ENCODE peak calls at places on chromosomes 2 and 18, in eight cellular contexts. One of them, this sample, is unnamed.

GRCh38 chr2:39938035-39938835 is 159.2 kb upstream of the THUMPD2 start:
- DNase-seq in body of pancreas: no peak
- DNase-seq in Calu3: no peak
- DNase-seq in CD8-positive, alpha-beta T cell: no peak
- DNase-seq in choroid plexus epithelial cell: peak
- DNase-seq in Right ventricle myocardium inferior: no peak
- DNase-seq in midbrain: no peak
- DNase-seq in lower leg skin: no peak
- DNase-seq in this sample: no peak

GRCh38 chr18:76364282-76365259 is 130.5 kb downstream of the ZNF516 start:
- DNase-seq in midbrain: no peak
- DNase-seq in Calu3: no peak
- DNase-seq in CD8-positive, alpha-beta T cell: no peak
- DNase-seq in lower leg skin: no peak
- DNase-seq in body of pancreas: no peak
- DNase-seq in choroid plexus epithelial cell: no peak
- DNase-seq in Right ventricle myocardium inferior: no peak
- DNase-seq in this sample: no peak

GRCh38 chr2:62814132-62814531 is 108.6 kb downstream of the EHBP1 start:
- DNase-seq in lower leg skin: no peak
- DNase-seq in choroid plexus epithelial cell: peak
- DNase-seq in body of pancreas: no peak
- DNase-seq in midbrain: no peak
- DNase-seq in Right ventricle myocardium inferior: no peak
- DNase-seq in Calu3: no peak
- DNase-seq in CD8-positive, alpha-beta T cell: no peak
- DNase-seq in this sample: no peak

GRCh38 chr2:216446343-216446742 is 34.1 kb downstream of the SMARCAL1 start:
- DNase-seq in lower leg skin: no peak
- DNase-seq in body of pancreas: no peak
- DNase-seq in choroid plexus epithelial cell: no peak
- DNase-seq in Right ventricle myocardium inferior: no peak
- DNase-seq in Calu3: no peak
- DNase-seq in CD8-positive, alpha-beta T cell: no peak
- DNase-seq in midbrain: no peak
- DNase-seq in this sample: no peak

GRCh38 chr2:156057647-156058046 is 274.9 kb downstream of the NR4A2 start:
- DNase-seq in Right ventricle myocardium inferior: no peak
- DNase-seq in Calu3: no peak
- DNase-seq in midbrain: no peak
- DNase-seq in choroid plexus epithelial cell: no peak
- DNase-seq in CD8-positive, alpha-beta T cell: no peak
- DNase-seq in body of pancreas: no peak
- DNase-seq in lower leg skin: no peak
- DNase-seq in this sample: no peak

GRCh38 chr2:239801404-239802100 is 223.6 kb downstream of the NDUFA10 start:
- DNase-seq in lower leg skin: peak
- DNase-seq in midbrain: no peak
- DNase-seq in body of pancreas: peak
- DNase-seq in Right ventricle myocardium inferior: no peak
- DNase-seq in Calu3: no peak
- DNase-seq in CD8-positive, alpha-beta T cell: no peak
- DNase-seq in choroid plexus epithelial cell: no peak
- DNase-seq in this sample: no peak

GRCh38 chr18:69067048-69067447 is 269.2 kb downstream of the CCDC102B start:
- DNase-seq in Calu3: no peak
- DNase-seq in choroid plexus epithelial cell: no peak
- DNase-seq in lower leg skin: no peak
- DNase-seq in Right ventricle myocardium inferior: no peak
- DNase-seq in midbrain: no peak
- DNase-seq in CD8-positive, alpha-beta T cell: no peak
- DNase-seq in body of pancreas: no peak
- DNase-seq in this sample: no peak

GRCh38 chr18:8121942-8122480 is 487.2 kb upstream of the RAB12 start:
- DNase-seq in lower leg skin: no peak
- DNase-seq in Right ventricle myocardium inferior: no peak
- DNase-seq in midbrain: no peak
- DNase-seq in body of pancreas: no peak
- DNase-seq in CD8-positive, alpha-beta T cell: no peak
- DNase-seq in Calu3: no peak
- DNase-seq in choroid plexus epithelial cell: peak
- DNase-seq in this sample: no peak

GRCh38 chr2:127094509-127095366 is 12.2 kb downstream of the BIN1 start:
- DNase-seq in body of pancreas: peak
- DNase-seq in CD8-positive, alpha-beta T cell: no peak
- DNase-seq in lower leg skin: peak
- DNase-seq in Right ventricle myocardium inferior: peak
- DNase-seq in Calu3: peak
- DNase-seq in choroid plexus epithelial cell: no peak
- DNase-seq in midbrain: peak
- DNase-seq in this sample: peak

GRCh38 chr2:97728091-97728596 is 14.8 kb downstream of the ZAP70 start:
- DNase-seq in CD8-positive, alpha-beta T cell: peak
- DNase-seq in midbrain: no peak
- DNase-seq in lower leg skin: no peak
- DNase-seq in body of pancreas: no peak
- DNase-seq in choroid plexus epithelial cell: no peak
- DNase-seq in Calu3: peak
- DNase-seq in Right ventricle myocardium inferior: peak
- DNase-seq in this sample: no peak

GRCh38 chr2:160270571-160271113 is 70.6 kb upstream of the ITGB6 start:
- DNase-seq in Right ventricle myocardium inferior: peak
- DNase-seq in lower leg skin: no peak
- DNase-seq in midbrain: no peak
- DNase-seq in CD8-positive, alpha-beta T cell: no peak
- DNase-seq in Calu3: peak
- DNase-seq in body of pancreas: no peak
- DNase-seq in choroid plexus epithelial cell: no peak
- DNase-seq in this sample: no peak

GRCh38 chr2:1631292-1632005 is 112.9 kb downstream of the PXDN start:
- DNase-seq in Calu3: no peak
- DNase-seq in body of pancreas: no peak
- DNase-seq in choroid plexus epithelial cell: no peak
- DNase-seq in lower leg skin: peak
- DNase-seq in CD8-positive, alpha-beta T cell: no peak
- DNase-seq in midbrain: no peak
- DNase-seq in Right ventricle myocardium inferior: no peak
- DNase-seq in this sample: peak

GRCh38 chr2:57908736-57909161 is 137.9 kb upstream of the VRK2 start:
- DNase-seq in Right ventricle myocardium inferior: no peak
- DNase-seq in choroid plexus epithelial cell: no peak
- DNase-seq in lower leg skin: no peak
- DNase-seq in body of pancreas: no peak
- DNase-seq in CD8-positive, alpha-beta T cell: no peak
- DNase-seq in midbrain: peak
- DNase-seq in Calu3: no peak
- DNase-seq in this sample: no peak

GRCh38 chr2:105376789-105377231 is 22.0 kb downstream of the FHL2 start:
- DNase-seq in body of pancreas: no peak
- DNase-seq in choroid plexus epithelial cell: peak
- DNase-seq in Right ventricle myocardium inferior: no peak
- DNase-seq in lower leg skin: peak
- DNase-seq in CD8-positive, alpha-beta T cell: no peak
- DNase-seq in midbrain: no peak
- DNase-seq in Calu3: no peak
- DNase-seq in this sample: no peak

GRCh38 chr2:105358593-105358992 is 21.3 kb downstream of the C2orf49 start:
- DNase-seq in lower leg skin: no peak
- DNase-seq in Calu3: no peak
- DNase-seq in choroid plexus epithelial cell: peak
- DNase-seq in CD8-positive, alpha-beta T cell: no peak
- DNase-seq in body of pancreas: no peak
- DNase-seq in Right ventricle myocardium inferior: no peak
- DNase-seq in midbrain: no peak
- DNase-seq in this sample: no peak

GRCh38 chr2:39913648-39914456 is 134.8 kb upstream of the THUMPD2 start:
- DNase-seq in midbrain: peak
- DNase-seq in body of pancreas: no peak
- DNase-seq in choroid plexus epithelial cell: peak
- DNase-seq in lower leg skin: no peak
- DNase-seq in Right ventricle myocardium inferior: no peak
- DNase-seq in Calu3: peak
- DNase-seq in CD8-positive, alpha-beta T cell: no peak
- DNase-seq in this sample: no peak

GRCh38 chr2:162490052-162490717 is 146.3 kb downstream of the GCA start:
- DNase-seq in Right ventricle myocardium inferior: no peak
- DNase-seq in midbrain: no peak
- DNase-seq in Calu3: no peak
- DNase-seq in choroid plexus epithelial cell: peak
- DNase-seq in body of pancreas: no peak
- DNase-seq in lower leg skin: no peak
- DNase-seq in CD8-positive, alpha-beta T cell: no peak
- DNase-seq in this sample: no peak

GRCh38 chr2:47249427-47249826 is 94.3 kb upstream of the STPG4 start:
- DNase-seq in CD8-positive, alpha-beta T cell: no peak
- DNase-seq in Calu3: no peak
- DNase-seq in body of pancreas: no peak
- DNase-seq in midbrain: no peak
- DNase-seq in Right ventricle myocardium inferior: no peak
- DNase-seq in choroid plexus epithelial cell: peak
- DNase-seq in lower leg skin: no peak
- DNase-seq in this sample: no peak

GRCh38 chr2:101003278-101003775 is 1.2 kb downstream of the RPL31 start:
- DNase-seq in CD8-positive, alpha-beta T cell: no peak
- DNase-seq in lower leg skin: peak
- DNase-seq in midbrain: no peak
- DNase-seq in Calu3: no peak
- DNase-seq in choroid plexus epithelial cell: peak
- DNase-seq in body of pancreas: no peak
- DNase-seq in Right ventricle myocardium inferior: no peak
- DNase-seq in this sample: no peak

GRCh38 chr18:46364048-46364447 is 259.9 kb downstream of the HAUS1 start:
- DNase-seq in Calu3: no peak
- DNase-seq in midbrain: no peak
- DNase-seq in lower leg skin: no peak
- DNase-seq in Right ventricle myocardium inferior: no peak
- DNase-seq in CD8-positive, alpha-beta T cell: no peak
- DNase-seq in body of pancreas: no peak
- DNase-seq in choroid plexus epithelial cell: no peak
- DNase-seq in this sample: no peak

GRCh38 chr2:133878326-133878725 is 310.1 kb upstream of the NCKAP5 start:
- DNase-seq in body of pancreas: no peak
- DNase-seq in CD8-positive, alpha-beta T cell: no peak
- DNase-seq in Right ventricle myocardium inferior: no peak
- DNase-seq in Calu3: no peak
- DNase-seq in lower leg skin: no peak
- DNase-seq in choroid plexus epithelial cell: no peak
- DNase-seq in midbrain: no peak
- DNase-seq in this sample: no peak

GRCh38 chr2:84925724-84926376 is 20.4 kb downstream of the TMSB10 start:
- DNase-seq in Right ventricle myocardium inferior: peak
- DNase-seq in choroid plexus epithelial cell: peak
- DNase-seq in body of pancreas: peak
- DNase-seq in midbrain: peak
- DNase-seq in lower leg skin: peak
- DNase-seq in Calu3: peak
- DNase-seq in CD8-positive, alpha-beta T cell: peak
- DNase-seq in this sample: peak

GRCh38 chr18:44938396-44939036 is 257.8 kb downstream of the SETBP1 start:
- DNase-seq in lower leg skin: no peak
- DNase-seq in choroid plexus epithelial cell: no peak
- DNase-seq in body of pancreas: no peak
- DNase-seq in Calu3: peak
- DNase-seq in CD8-positive, alpha-beta T cell: no peak
- DNase-seq in Right ventricle myocardium inferior: no peak
- DNase-seq in midbrain: no peak
- DNase-seq in this sample: peak

GRCh38 chr2:209512951-209513350 is 89.1 kb downstream of the MAP2 start:
- DNase-seq in lower leg skin: no peak
- DNase-seq in midbrain: no peak
- DNase-seq in body of pancreas: no peak
- DNase-seq in Right ventricle myocardium inferior: no peak
- DNase-seq in choroid plexus epithelial cell: no peak
- DNase-seq in Calu3: no peak
- DNase-seq in CD8-positive, alpha-beta T cell: no peak
- DNase-seq in this sample: no peak

GRCh38 chr2:52919668-52920067 is 847.9 kb upstream of the CHAC2 start:
- DNase-seq in CD8-positive, alpha-beta T cell: no peak
- DNase-seq in Calu3: no peak
- DNase-seq in choroid plexus epithelial cell: peak
- DNase-seq in Right ventricle myocardium inferior: no peak
- DNase-seq in midbrain: no peak
- DNase-seq in lower leg skin: no peak
- DNase-seq in body of pancreas: no peak
- DNase-seq in this sample: no peak

GRCh38 chr2:45119855-45120254 is 110.6 kb upstream of the SIX2 start:
- DNase-seq in Right ventricle myocardium inferior: no peak
- DNase-seq in Calu3: peak
- DNase-seq in choroid plexus epithelial cell: peak
- DNase-seq in body of pancreas: no peak
- DNase-seq in CD8-positive, alpha-beta T cell: no peak
- DNase-seq in midbrain: no peak
- DNase-seq in lower leg skin: no peak
- DNase-seq in this sample: no peak

GRCh38 chr2:14543284-14543683 is 89.2 kb upstream of the LRATD1 start:
- DNase-seq in CD8-positive, alpha-beta T cell: no peak
- DNase-seq in body of pancreas: no peak
- DNase-seq in choroid plexus epithelial cell: peak
- DNase-seq in lower leg skin: no peak
- DNase-seq in Right ventricle myocardium inferior: no peak
- DNase-seq in midbrain: no peak
- DNase-seq in Calu3: no peak
- DNase-seq in this sample: no peak

GRCh38 chr2:177666408-177666807 is 273.8 kb downstream of the AGPS start:
- DNase-seq in midbrain: no peak
- DNase-seq in Right ventricle myocardium inferior: no peak
- DNase-seq in choroid plexus epithelial cell: peak
- DNase-seq in Calu3: no peak
- DNase-seq in lower leg skin: no peak
- DNase-seq in CD8-positive, alpha-beta T cell: no peak
- DNase-seq in body of pancreas: no peak
- DNase-seq in this sample: no peak

GRCh38 chr2:99725810-99726209 is 236.0 kb upstream of the REV1 start:
- DNase-seq in lower leg skin: no peak
- DNase-seq in choroid plexus epithelial cell: peak
- DNase-seq in Calu3: no peak
- DNase-seq in Right ventricle myocardium inferior: no peak
- DNase-seq in CD8-positive, alpha-beta T cell: no peak
- DNase-seq in body of pancreas: no peak
- DNase-seq in midbrain: no peak
- DNase-seq in this sample: no peak

GRCh38 chr18:9147440-9148238 is 11.1 kb downstream of the ANKRD12 start:
- DNase-seq in Calu3: peak
- DNase-seq in CD8-positive, alpha-beta T cell: peak
- DNase-seq in body of pancreas: no peak
- DNase-seq in midbrain: peak
- DNase-seq in lower leg skin: no peak
- DNase-seq in Right ventricle myocardium inferior: no peak
- DNase-seq in choroid plexus epithelial cell: peak
- DNase-seq in this sample: peak

GRCh38 chr2:73766349-73766748 is 13.6 kb downstream of the DUSP11 start:
- DNase-seq in lower leg skin: no peak
- DNase-seq in Calu3: no peak
- DNase-seq in Right ventricle myocardium inferior: no peak
- DNase-seq in midbrain: no peak
- DNase-seq in CD8-positive, alpha-beta T cell: no peak
- DNase-seq in body of pancreas: no peak
- DNase-seq in choroid plexus epithelial cell: no peak
- DNase-seq in this sample: no peak

GRCh38 chr18:76348267-76349066 is 146.6 kb downstream of the ZNF516 start:
- DNase-seq in midbrain: no peak
- DNase-seq in Right ventricle myocardium inferior: no peak
- DNase-seq in body of pancreas: peak
- DNase-seq in Calu3: no peak
- DNase-seq in choroid plexus epithelial cell: no peak
- DNase-seq in lower leg skin: peak
- DNase-seq in CD8-positive, alpha-beta T cell: no peak
- DNase-seq in this sample: no peak

GRCh38 chr2:134020608-134021007 is 233.3 kb upstream of the MGAT5 start:
- DNase-seq in CD8-positive, alpha-beta T cell: no peak
- DNase-seq in midbrain: no peak
- DNase-seq in Right ventricle myocardium inferior: no peak
- DNase-seq in lower leg skin: no peak
- DNase-seq in choroid plexus epithelial cell: no peak
- DNase-seq in body of pancreas: no peak
- DNase-seq in Calu3: no peak
- DNase-seq in this sample: no peak

GRCh38 chr2:3154146-3154545 is 223.5 kb downstream of the EIPR1 start:
- DNase-seq in choroid plexus epithelial cell: no peak
- DNase-seq in midbrain: no peak
- DNase-seq in CD8-positive, alpha-beta T cell: no peak
- DNase-seq in body of pancreas: no peak
- DNase-seq in Calu3: no peak
- DNase-seq in lower leg skin: no peak
- DNase-seq in Right ventricle myocardium inferior: no peak
- DNase-seq in this sample: no peak

This sample was measured in transverse colon.